ENCODE peak calls at places on chromosomes 6 and 20, in five cellular contexts. One of them, this sample, is unnamed.

GRCh38 chr6:145714731-145715130 is 20.6 kb downstream of the EPM2A start:
- DNase-seq in foreskin fibroblast: peak
- DNase-seq in epithelial cell of esophagus: no peak
- DNase-seq in mucosa of gallbladder: no peak
- DNase-seq in activated B cell treated with CpG ODN at 0.5 μM for 24 hours: no peak
- DNase-seq in this sample: no peak

GRCh38 chr6:157066781-157067491 is 256.4 kb downstream of the TMEM242 start:
- DNase-seq in foreskin fibroblast: no peak
- DNase-seq in epithelial cell of esophagus: no peak
- DNase-seq in mucosa of gallbladder: no peak
- DNase-seq in activated B cell treated with CpG ODN at 0.5 μM for 24 hours: no peak
- DNase-seq in this sample: no peak

GRCh38 chr6:72238900-72239299 is 352.6 kb downstream of the RIMS1 start:
- DNase-seq in foreskin fibroblast: peak
- DNase-seq in epithelial cell of esophagus: peak
- DNase-seq in mucosa of gallbladder: no peak
- DNase-seq in activated B cell treated with CpG ODN at 0.5 μM for 24 hours: no peak
- DNase-seq in this sample: no peak

GRCh38 chr6:7148100-7148822 is 40.5 kb downstream of the RREB1 start:
- DNase-seq in foreskin fibroblast: peak
- DNase-seq in epithelial cell of esophagus: peak
- DNase-seq in mucosa of gallbladder: no peak
- DNase-seq in activated B cell treated with CpG ODN at 0.5 μM for 24 hours: no peak
- DNase-seq in this sample: no peak

GRCh38 chr6:155398701-155399061 is 57.0 kb downstream of the NOX3 start:
- DNase-seq in foreskin fibroblast: no peak
- DNase-seq in epithelial cell of esophagus: no peak
- DNase-seq in mucosa of gallbladder: no peak
- DNase-seq in activated B cell treated with CpG ODN at 0.5 μM for 24 hours: no peak
- DNase-seq in this sample: no peak

GRCh38 chr6:131063028-131063763 is at the start of gene EPB41L2:
- DNase-seq in foreskin fibroblast: peak
- DNase-seq in epithelial cell of esophagus: peak
- DNase-seq in mucosa of gallbladder: peak
- DNase-seq in activated B cell treated with CpG ODN at 0.5 μM for 24 hours: peak
- DNase-seq in this sample: peak

GRCh38 chr6:142954844-142955243 is 9.9 kb upstream of the HIVEP2 start:
- DNase-seq in foreskin fibroblast: no peak
- DNase-seq in epithelial cell of esophagus: no peak
- DNase-seq in mucosa of gallbladder: no peak
- DNase-seq in activated B cell treated with CpG ODN at 0.5 μM for 24 hours: no peak
- DNase-seq in this sample: no peak

GRCh38 chr6:169839898-169840631 is 88.6 kb downstream of the ERMARD start:
- DNase-seq in foreskin fibroblast: no peak
- DNase-seq in epithelial cell of esophagus: no peak
- DNase-seq in mucosa of gallbladder: peak
- DNase-seq in activated B cell treated with CpG ODN at 0.5 μM for 24 hours: no peak
- DNase-seq in this sample: no peak

GRCh38 chr20:63782051-63782471 is 42.5 kb downstream of the SLC2A4RG start:
- DNase-seq in foreskin fibroblast: no peak
- DNase-seq in epithelial cell of esophagus: no peak
- DNase-seq in mucosa of gallbladder: no peak
- DNase-seq in activated B cell treated with CpG ODN at 0.5 μM for 24 hours: no peak
- DNase-seq in this sample: peak

GRCh38 chr20:35269055-35269781 is 8.7 kb downstream of the MMP24OS start:
- DNase-seq in foreskin fibroblast: peak
- DNase-seq in epithelial cell of esophagus: peak
- DNase-seq in mucosa of gallbladder: peak
- DNase-seq in activated B cell treated with CpG ODN at 0.5 μM for 24 hours: peak
- DNase-seq in this sample: no peak

GRCh38 chr20:44471481-44471882 is 4.2 kb upstream of the TTPAL start:
- DNase-seq in foreskin fibroblast: peak
- DNase-seq in epithelial cell of esophagus: peak
- DNase-seq in mucosa of gallbladder: no peak
- DNase-seq in activated B cell treated with CpG ODN at 0.5 μM for 24 hours: no peak
- DNase-seq in this sample: no peak

GRCh38 chr20:4811257-4811656 is 89.5 kb downstream of the PRND start:
- DNase-seq in foreskin fibroblast: no peak
- DNase-seq in epithelial cell of esophagus: no peak
- DNase-seq in mucosa of gallbladder: no peak
- DNase-seq in activated B cell treated with CpG ODN at 0.5 μM for 24 hours: no peak
- DNase-seq in this sample: no peak

GRCh38 chr6:140225587-140226438 is 851.4 kb upstream of the CITED2 start:
- DNase-seq in foreskin fibroblast: peak
- DNase-seq in epithelial cell of esophagus: no peak
- DNase-seq in mucosa of gallbladder: no peak
- DNase-seq in activated B cell treated with CpG ODN at 0.5 μM for 24 hours: no peak
- DNase-seq in this sample: no peak

GRCh38 chr6:166776571-166776970 is 149.5 kb upstream of the RPS6KA2 start:
- DNase-seq in foreskin fibroblast: no peak
- DNase-seq in epithelial cell of esophagus: no peak
- DNase-seq in mucosa of gallbladder: no peak
- DNase-seq in activated B cell treated with CpG ODN at 0.5 μM for 24 hours: no peak
- DNase-seq in this sample: no peak

GRCh38 chr20:45368221-45368980 is 5.4 kb downstream of the SYS1 start:
- DNase-seq in foreskin fibroblast: no peak
- DNase-seq in epithelial cell of esophagus: no peak
- DNase-seq in mucosa of gallbladder: no peak
- DNase-seq in activated B cell treated with CpG ODN at 0.5 μM for 24 hours: peak
- DNase-seq in this sample: peak

GRCh38 chr6:44071670-44072451 is 55.4 kb downstream of the MRPL14 start:
- DNase-seq in foreskin fibroblast: peak
- DNase-seq in epithelial cell of esophagus: peak
- DNase-seq in mucosa of gallbladder: no peak
- DNase-seq in activated B cell treated with CpG ODN at 0.5 μM for 24 hours: no peak
- DNase-seq in this sample: no peak

GRCh38 chr6:51962355-51962754 is 125.1 kb downstream of the PKHD1 start:
- DNase-seq in foreskin fibroblast: no peak
- DNase-seq in epithelial cell of esophagus: no peak
- DNase-seq in mucosa of gallbladder: no peak
- DNase-seq in activated B cell treated with CpG ODN at 0.5 μM for 24 hours: no peak
- DNase-seq in this sample: no peak

GRCh38 chr20:50815162-50815989 is 20.5 kb downstream of the BCAS4 start:
- DNase-seq in foreskin fibroblast: peak
- DNase-seq in epithelial cell of esophagus: peak
- DNase-seq in mucosa of gallbladder: no peak
- DNase-seq in activated B cell treated with CpG ODN at 0.5 μM for 24 hours: no peak
- DNase-seq in this sample: no peak

GRCh38 chr6:142233945-142234682 is 67.7 kb upstream of the ADGRG6 start:
- DNase-seq in foreskin fibroblast: no peak
- DNase-seq in epithelial cell of esophagus: no peak
- DNase-seq in mucosa of gallbladder: no peak
- DNase-seq in activated B cell treated with CpG ODN at 0.5 μM for 24 hours: no peak
- DNase-seq in this sample: no peak

GRCh38 chr6:156876302-156876701 is 99.1 kb downstream of the ARID1B start:
- DNase-seq in foreskin fibroblast: no peak
- DNase-seq in epithelial cell of esophagus: no peak
- DNase-seq in mucosa of gallbladder: no peak
- DNase-seq in activated B cell treated with CpG ODN at 0.5 μM for 24 hours: no peak
- DNase-seq in this sample: no peak

GRCh38 chr6:154503576-154504501 is 6.6 kb downstream of the CNKSR3 start:
- DNase-seq in foreskin fibroblast: peak
- DNase-seq in epithelial cell of esophagus: no peak
- DNase-seq in mucosa of gallbladder: no peak
- DNase-seq in activated B cell treated with CpG ODN at 0.5 μM for 24 hours: no peak
- DNase-seq in this sample: no peak

GRCh38 chr6:112979830-112980229 is 632.7 kb downstream of the RFPL4B start:
- DNase-seq in foreskin fibroblast: peak
- DNase-seq in epithelial cell of esophagus: peak
- DNase-seq in mucosa of gallbladder: no peak
- DNase-seq in activated B cell treated with CpG ODN at 0.5 μM for 24 hours: no peak
- DNase-seq in this sample: no peak

GRCh38 chr6:110476046-110476849 is at the start of gene SLC22A16:
- DNase-seq in foreskin fibroblast: peak
- DNase-seq in epithelial cell of esophagus: no peak
- DNase-seq in mucosa of gallbladder: no peak
- DNase-seq in activated B cell treated with CpG ODN at 0.5 μM for 24 hours: no peak
- DNase-seq in this sample: no peak

GRCh38 chr6:87908978-87909802 is 138.5 kb upstream of the SPACA1 start:
- DNase-seq in foreskin fibroblast: no peak
- DNase-seq in epithelial cell of esophagus: no peak
- DNase-seq in mucosa of gallbladder: no peak
- DNase-seq in activated B cell treated with CpG ODN at 0.5 μM for 24 hours: no peak
- DNase-seq in this sample: no peak

GRCh38 chr6:150800596-150801310 is 64.7 kb upstream of the MTHFD1L start:
- DNase-seq in foreskin fibroblast: peak
- DNase-seq in epithelial cell of esophagus: no peak
- DNase-seq in mucosa of gallbladder: no peak
- DNase-seq in activated B cell treated with CpG ODN at 0.5 μM for 24 hours: no peak
- DNase-seq in this sample: no peak

GRCh38 chr20:17762243-17762872 is 62.6 kb downstream of the BANF2 start:
- DNase-seq in foreskin fibroblast: no peak
- DNase-seq in epithelial cell of esophagus: no peak
- DNase-seq in mucosa of gallbladder: no peak
- DNase-seq in activated B cell treated with CpG ODN at 0.5 μM for 24 hours: no peak
- DNase-seq in this sample: no peak

GRCh38 chr6:90369024-90369519 is 72.4 kb upstream of the BACH2 start:
- DNase-seq in foreskin fibroblast: peak
- DNase-seq in epithelial cell of esophagus: peak
- DNase-seq in mucosa of gallbladder: peak
- DNase-seq in activated B cell treated with CpG ODN at 0.5 μM for 24 hours: no peak
- DNase-seq in this sample: peak

GRCh38 chr20:42338274-42339172 is 720.3 kb upstream of the CHD6 start:
- DNase-seq in foreskin fibroblast: no peak
- DNase-seq in epithelial cell of esophagus: no peak
- DNase-seq in mucosa of gallbladder: no peak
- DNase-seq in activated B cell treated with CpG ODN at 0.5 μM for 24 hours: no peak
- DNase-seq in this sample: no peak

GRCh38 chr6:24332306-24332705 is 25.6 kb downstream of the DCDC2 start:
- DNase-seq in foreskin fibroblast: no peak
- DNase-seq in epithelial cell of esophagus: peak
- DNase-seq in mucosa of gallbladder: no peak
- DNase-seq in activated B cell treated with CpG ODN at 0.5 μM for 24 hours: no peak
- DNase-seq in this sample: no peak

GRCh38 chr20:24773751-24774201 is 175.3 kb upstream of the CST7 start:
- DNase-seq in foreskin fibroblast: peak
- DNase-seq in epithelial cell of esophagus: peak
- DNase-seq in mucosa of gallbladder: no peak
- DNase-seq in activated B cell treated with CpG ODN at 0.5 μM for 24 hours: no peak
- DNase-seq in this sample: peak

GRCh38 chr6:113920663-113921267 is 50.2 kb downstream of the HDAC2 start:
- DNase-seq in foreskin fibroblast: no peak
- DNase-seq in epithelial cell of esophagus: no peak
- DNase-seq in mucosa of gallbladder: no peak
- DNase-seq in activated B cell treated with CpG ODN at 0.5 μM for 24 hours: no peak
- DNase-seq in this sample: peak

GRCh38 chr6:72466971-72467566 is 154.8 kb upstream of the KCNQ5 start:
- DNase-seq in foreskin fibroblast: no peak
- DNase-seq in epithelial cell of esophagus: no peak
- DNase-seq in mucosa of gallbladder: no peak
- DNase-seq in activated B cell treated with CpG ODN at 0.5 μM for 24 hours: no peak
- DNase-seq in this sample: no peak

This sample was measured in CD4-positive, CD25-positive, alpha-beta regulatory T cell.